ENCODE peak calls at places on chromosomes 11 and 22, in nine cellular contexts. A is breast epithelium, J is SJSA1, Z is fibroblast of lung, N is thoracic aorta, U is heart right ventricle, G is mammary epithelial cell, H is neuronal stem cell, X is endothelial cell of umbilical vein. I is an unnamed sample. For H3K4me1, the result is how much of the 10 kb centered on the place peaks cover.

GRCh38 chr22:17866127-17866526 is 91.9 kb upstream of the BID start:
- DNase-seq in G (no peak), X (no peak), H (no peak), J (no peak), U (no peak), Z (no peak), N (no peak), A (no peak), I (no peak)

GRCh38 chr11:130772266-130773227 is 143.7 kb downstream of the SNX19 start:
- DNase-seq in U (no peak), Z (peak), H (no peak), J (peak), A (no peak), G (peak), N (no peak), X (peak), I (no peak)

GRCh38 chr11:104254347-104254746 is 90.4 kb upstream of the PDGFD start:
- DNase-seq in A (no peak), N (no peak), J (no peak), H (peak), G (peak), Z (peak), U (peak), X (peak), I (no peak)

GRCh38 chr11:61955031-61955415 is 4.9 kb downstream of the BEST1 start:
- DNase-seq in U (peak), A (no peak), H (peak), N (no peak), X (no peak), J (peak), Z (peak), G (peak), I (no peak)

GRCh38 chr11:65293909-65294381 is 20.7 kb upstream of the CDC42EP2 start:
- DNase-seq in X (no peak), Z (no peak), G (no peak), H (no peak), N (no peak), J (no peak), A (no peak), U (peak), I (no peak)

GRCh38 chr11:12329797-12330196 is 47.6 kb upstream of the PARVA start:
- DNase-seq in Z (peak), H (no peak), N (no peak), A (no peak), U (no peak), J (no peak), X (no peak), G (no peak), I (no peak)

GRCh38 chr11:115792903-115793302 is 288.7 kb upstream of the CADM1 start:
- DNase-seq in Z (no peak), U (no peak), X (no peak), J (no peak), A (no peak), N (no peak), G (no peak), H (no peak), I (no peak)

GRCh38 chr22:37998543-37998942 is 14.2 kb upstream of the SOX10 start:
- DNase-seq in A (no peak), G (peak), Z (peak), N (no peak), J (no peak), X (no peak), H (no peak), U (no peak), I (no peak)

GRCh38 chr11:29256580-29256979 is 760.2 kb downstream of the KCNA4 start:
- DNase-seq in A (no peak), H (no peak), J (no peak), G (no peak), N (no peak), X (no peak), U (no peak), Z (peak), I (no peak)

GRCh38 chr11:100810666-100811065 is 123.6 kb downstream of the ARHGAP42 start:
- DNase-seq in J (no peak), N (no peak), U (no peak), H (no peak), X (no peak), G (no peak), A (no peak), Z (no peak), I (no peak)

GRCh38 chr11:100805509-100806199 is 118.6 kb downstream of the ARHGAP42 start:
- DNase-seq in G (peak), N (no peak), U (no peak), H (no peak), J (no peak), A (no peak), Z (peak), X (no peak), I (no peak)

GRCh38 chr11:100810146-100810545 is 123.1 kb downstream of the ARHGAP42 start:
- DNase-seq in J (no peak), H (no peak), Z (peak), A (no peak), U (no peak), G (peak), N (no peak), X (no peak), I (no peak)

GRCh38 chr11:100812517-100812916 is 125.4 kb downstream of the ARHGAP42 start:
- DNase-seq in N (no peak), X (no peak), H (no peak), A (no peak), J (no peak), Z (no peak), U (no peak), G (no peak), I (no peak)

DNA sequence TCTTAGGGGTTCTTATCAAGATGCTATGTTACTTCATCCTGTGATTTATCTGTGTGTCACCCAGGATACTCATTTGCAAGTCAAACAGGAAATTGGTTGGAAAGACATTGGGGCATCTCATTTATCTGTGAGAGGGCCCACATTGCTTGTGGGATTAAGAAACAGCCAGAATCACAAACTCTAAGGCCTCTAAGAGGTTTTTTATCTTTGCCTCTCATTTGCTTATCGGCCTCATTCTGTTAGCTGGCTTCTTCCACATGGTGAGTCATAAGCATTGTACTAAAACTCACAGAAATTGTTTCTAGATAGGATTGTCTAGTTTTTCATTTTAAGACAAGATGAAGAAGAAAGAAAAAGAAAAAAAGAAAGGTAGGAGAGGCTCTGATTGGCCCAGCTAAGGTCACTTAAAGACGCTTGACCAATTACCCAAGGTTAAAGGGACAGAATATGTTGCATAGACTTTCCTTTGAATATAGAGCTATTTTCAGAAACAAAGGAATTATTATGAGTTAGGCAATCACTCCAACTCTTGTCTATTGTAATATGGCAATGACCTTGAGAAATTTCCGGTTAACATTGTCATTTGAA is 121.9 kb downstream of the ARHGAP42 start:
- DNase-seq in A (no peak), X (peak), H (no peak), U (no peak), G (peak), J (no peak), Z (peak), N (no peak), I (no peak)
- H3K27ac ChIP-seq in A (peak), X (no peak), H (no peak), U (no peak), G (peak), J (no peak), Z (no peak), N (no peak), I (no peak)

DNA sequence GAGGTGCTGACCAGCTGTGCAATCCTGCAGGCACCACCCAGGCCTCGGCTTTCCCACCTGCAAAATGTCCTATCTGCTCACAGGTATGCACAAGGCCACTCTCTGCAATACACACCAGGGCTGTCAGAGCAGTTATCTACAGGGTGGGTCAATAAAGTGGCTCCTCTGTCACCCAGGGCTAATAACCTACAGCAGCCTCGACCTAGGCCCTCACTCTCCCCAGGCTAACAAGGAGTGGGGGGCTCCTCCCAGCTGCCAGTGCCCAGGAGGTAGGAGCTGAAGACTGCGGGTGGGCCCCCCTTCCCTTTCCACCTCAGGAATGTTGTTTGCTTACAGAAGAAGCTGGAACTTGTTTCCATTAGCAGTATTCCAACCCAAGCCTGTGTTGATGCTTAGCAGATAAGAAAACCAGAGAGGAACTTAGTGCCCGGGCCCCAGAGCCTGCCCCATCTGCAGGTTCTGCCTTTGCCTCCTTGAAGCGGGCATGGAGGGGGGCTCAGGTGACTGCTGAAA is 26.8 kb downstream of the MYH9 start:
- DNase-seq in J (peak), A (no peak), X (peak), Z (peak), N (no peak), U (no peak), H (no peak), G (no peak), I (no peak)
- H3K4me1 ChIP-seq in J (half or more), A (half or more), X (half or more), Z (half or more), N (half or more), U (half or more), H (under half), G (half or more), I (half or more)

DNA sequence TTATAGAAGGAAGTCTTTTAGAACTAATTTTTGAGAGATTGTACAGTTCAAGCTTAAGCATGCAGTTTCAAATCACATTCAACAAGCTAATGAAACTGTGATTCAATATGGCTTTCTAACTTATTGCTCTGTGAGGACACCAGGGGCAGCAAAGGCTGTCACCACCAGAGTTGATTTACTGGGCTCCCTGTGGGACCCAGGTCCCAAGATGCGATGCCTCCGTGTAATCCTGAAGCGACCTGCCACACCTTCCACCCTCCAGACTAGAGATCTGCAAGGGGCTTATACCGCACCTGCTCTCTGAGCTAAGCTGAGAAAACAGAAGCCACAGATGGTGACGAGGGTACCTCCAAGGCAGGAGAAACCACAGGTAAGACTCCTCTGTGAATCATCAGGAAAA is 918 bp upstream of the OR51Q1 start:
- DNase-seq in Z (no peak), G (no peak), H (no peak), N (no peak), X (no peak), U (no peak), J (no peak), A (no peak), I (no peak)
- H3K27ac ChIP-seq in Z (no peak), G (no peak), H (no peak), N (no peak), X (no peak), U (no peak), J (no peak), A (no peak), I (no peak)

DNA sequence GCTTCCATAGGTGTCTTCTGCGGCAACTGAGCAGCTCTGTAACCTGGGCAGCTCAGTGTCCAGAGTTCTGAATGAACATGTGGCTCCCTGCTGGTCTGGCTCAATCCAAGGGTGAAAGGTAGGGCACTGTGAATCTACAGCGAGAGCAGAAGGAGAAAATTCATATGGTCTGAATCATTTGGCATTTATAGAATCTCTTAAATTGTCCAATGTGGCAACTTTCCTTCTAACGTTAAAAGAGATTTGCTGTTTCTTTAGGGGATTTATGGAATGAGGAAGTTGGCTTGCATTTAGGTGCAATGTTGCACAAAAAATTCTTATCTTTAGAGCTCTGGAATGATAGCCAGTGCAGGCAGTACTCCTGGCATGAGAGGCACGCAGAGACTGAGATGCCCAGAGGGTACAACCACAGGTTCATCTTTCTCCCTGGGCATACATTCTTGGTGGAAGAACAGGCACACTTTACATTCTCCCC is 17.0 kb downstream of the ATXN10 start:
- DNase-seq in U (no peak), X (no peak), J (peak), G (peak), H (no peak), Z (peak), N (no peak), A (no peak), I (no peak)
- H3K4me1 ChIP-seq in U (under half), X (under half), J (half or more), G (under half), H (under half), Z (under half), N (under half), A (under half), I (under half)

GRCh38 chr22:29482726-29483125 is 2.7 kb downstream of the NEFH start:
- DNase-seq in A (no peak), H (no peak), Z (no peak), X (no peak), U (no peak), J (no peak), G (no peak), N (no peak), I (no peak)
- H3K27ac ChIP-seq in A (no peak), H (no peak), Z (no peak), X (no peak), U (no peak), J (no peak), G (no peak), N (no peak), I (no peak)

DNA sequence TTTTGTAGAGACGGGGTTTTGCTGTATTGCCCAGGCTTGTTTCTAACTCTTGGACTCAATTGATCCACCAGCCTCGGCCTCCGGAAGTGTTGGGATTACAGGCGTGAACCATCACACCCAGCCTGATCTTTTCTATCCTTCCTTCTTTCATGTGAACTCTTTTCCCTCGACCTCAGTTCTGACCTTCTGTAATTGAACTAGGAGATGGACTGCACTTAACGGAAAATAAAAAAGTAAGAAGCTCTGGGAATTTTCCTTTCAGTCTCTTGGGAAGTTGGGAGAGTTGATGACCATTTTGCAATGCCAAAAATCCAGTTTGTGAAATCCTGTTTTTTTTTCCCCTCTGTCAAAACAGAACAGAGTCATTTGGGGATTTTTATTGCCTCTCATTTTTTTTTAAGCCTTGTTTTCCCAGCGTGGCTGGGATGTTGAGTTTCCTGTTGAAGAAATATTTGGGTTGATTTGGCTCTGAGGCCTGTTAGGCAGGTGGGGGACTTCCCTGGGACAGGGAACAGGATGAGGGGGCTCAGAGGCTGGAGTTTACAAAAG is 26.9 kb upstream of the CYB5R3 start:
- DNase-seq in N (no peak), U (peak), X (peak), H (no peak), G (peak), A (no peak), J (no peak), Z (no peak), I (no peak)
- H3K4me1 ChIP-seq in N (under half), U (under half), X (under half), H (under half), G (under half), A (under half), J (under half), Z (under half), I (under half)

DNA sequence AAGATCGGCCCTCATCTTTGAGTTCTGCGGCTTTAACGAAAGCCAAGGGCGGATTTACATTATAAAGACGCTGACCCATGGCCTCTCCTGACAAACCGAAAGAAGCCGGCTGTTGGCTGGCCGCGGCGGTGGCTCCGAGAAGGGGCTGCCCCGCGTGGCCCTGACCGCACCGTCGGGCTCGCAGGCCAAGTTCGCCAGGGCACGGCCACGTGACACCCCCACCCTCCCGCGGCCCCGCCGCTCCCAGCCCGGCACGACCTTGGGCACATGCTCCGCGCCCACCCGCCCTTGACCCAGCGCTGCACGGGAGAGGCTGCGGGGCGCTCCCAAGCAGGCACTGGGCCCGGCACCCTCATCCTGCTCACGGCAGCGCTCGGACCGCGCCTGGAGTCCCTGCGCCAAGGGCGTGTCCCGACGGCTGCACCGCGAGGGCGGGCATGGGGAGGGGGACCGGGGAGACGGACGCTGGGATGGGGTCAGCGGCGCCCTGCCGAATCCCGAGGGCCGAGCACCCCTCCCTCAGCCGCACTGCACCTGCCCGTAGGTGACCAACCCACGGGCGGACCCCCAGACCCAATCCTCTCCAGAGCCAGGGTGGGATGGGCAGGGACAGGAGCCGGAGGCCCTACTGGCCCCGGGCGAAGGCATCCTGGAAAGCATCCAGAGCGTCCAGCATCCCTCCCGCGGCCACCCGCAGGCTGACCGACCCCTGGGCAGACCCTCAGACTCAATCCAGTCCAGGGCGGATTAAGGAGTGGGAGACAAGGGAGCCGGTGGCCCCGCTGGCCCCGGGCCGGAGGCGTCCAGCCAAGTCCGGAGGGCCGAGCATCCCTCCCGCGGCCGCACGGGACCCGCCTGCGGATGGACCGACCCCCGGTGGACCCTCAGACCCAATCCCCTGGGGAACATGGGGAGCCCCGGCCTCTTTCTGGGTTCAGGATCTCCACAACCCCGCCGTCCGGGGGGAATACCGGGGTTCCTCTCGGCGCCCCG is 759 bp downstream of the CPT1A start:
- DNase-seq in J (no peak), X (peak), H (no peak), G (no peak), Z (peak), U (peak), A (no peak), N (no peak), I (no peak)
- H3K27ac ChIP-seq in J (peak), X (peak), H (no peak), G (no peak), Z (peak), U (peak), A (peak), N (peak), I (peak)